ENCODE peak calls at places on chromosomes 13 and 19, in eight cellular contexts. One of them, this sample, is unnamed.

GRCh38 chr19:29269641-29270040 is 56.7 kb upstream of the UQCRFS1 start:
- DNase-seq in upper lobe of right lung: peak; percentile 22
- DNase-seq in fibroblast of lung: no peak
- DNase-seq in PC-3: no peak
- DNase-seq in adrenal gland: no peak
- DNase-seq in heart left ventricle: no peak
- DNase-seq in tibial artery: no peak
- DNase-seq in pancreas: no peak
- DNase-seq in this sample: no peak

GRCh38 chr19:46546194-46546896 is 50.7 kb upstream of the PNMA8B start:
- DNase-seq in upper lobe of right lung: peak; percentile 73
- DNase-seq in fibroblast of lung: peak; percentile 15
- DNase-seq in PC-3: peak; percentile 28
- DNase-seq in adrenal gland: peak; percentile 76
- DNase-seq in heart left ventricle: no peak
- DNase-seq in tibial artery: no peak
- DNase-seq in pancreas: peak; percentile 71
- DNase-seq in this sample: peak; percentile 77

GRCh38 chr13:27624071-27624470 is 2.4 kb downstream of the POLR1D start:
- DNase-seq in upper lobe of right lung: no peak
- DNase-seq in fibroblast of lung: no peak
- DNase-seq in PC-3: no peak
- DNase-seq in adrenal gland: no peak
- DNase-seq in heart left ventricle: no peak
- DNase-seq in tibial artery: no peak
- DNase-seq in pancreas: no peak
- DNase-seq in this sample: no peak

GRCh38 chr13:68056816-68057710 is 826.9 kb upstream of the PCDH9 start:
- DNase-seq in upper lobe of right lung: no peak
- DNase-seq in fibroblast of lung: peak; percentile 24
- DNase-seq in PC-3: peak; percentile 83
- DNase-seq in adrenal gland: no peak
- DNase-seq in heart left ventricle: no peak
- DNase-seq in tibial artery: no peak
- DNase-seq in pancreas: no peak
- DNase-seq in this sample: peak; percentile 29

GRCh38 chr13:52010890-52011689 is at the start of gene ATP7B:
- DNase-seq in upper lobe of right lung: no peak
- DNase-seq in fibroblast of lung: no peak
- DNase-seq in PC-3: no peak
- DNase-seq in adrenal gland: peak; percentile 21
- DNase-seq in heart left ventricle: peak; percentile 22
- DNase-seq in tibial artery: peak; percentile 23
- DNase-seq in pancreas: peak; percentile 30
- DNase-seq in this sample: peak; percentile 73

GRCh38 chr13:74250738-74251190 is 116.6 kb upstream of the KLF12 start:
- DNase-seq in upper lobe of right lung: no peak
- DNase-seq in fibroblast of lung: peak; percentile 42
- DNase-seq in PC-3: peak; percentile 50
- DNase-seq in adrenal gland: no peak
- DNase-seq in heart left ventricle: no peak
- DNase-seq in tibial artery: no peak
- DNase-seq in pancreas: no peak
- DNase-seq in this sample: no peak

GRCh38 chr19:19386373-19386869 is 19.1 kb upstream of the GATAD2A start:
- DNase-seq in upper lobe of right lung: no peak
- DNase-seq in fibroblast of lung: no peak
- DNase-seq in PC-3: no peak
- DNase-seq in adrenal gland: no peak
- DNase-seq in heart left ventricle: no peak
- DNase-seq in tibial artery: no peak
- DNase-seq in pancreas: no peak
- DNase-seq in this sample: peak; percentile 70

GRCh38 chr19:49155830-49156346 is 692 bp upstream of the HRC start:
- DNase-seq in upper lobe of right lung: no peak
- DNase-seq in fibroblast of lung: no peak
- DNase-seq in PC-3: no peak
- DNase-seq in adrenal gland: no peak
- DNase-seq in heart left ventricle: peak; percentile 80
- DNase-seq in tibial artery: no peak
- DNase-seq in pancreas: no peak
- DNase-seq in this sample: no peak

GRCh38 chr13:39776439-39776838 is 121.0 kb downstream of the COG6 start:
- DNase-seq in upper lobe of right lung: no peak
- DNase-seq in fibroblast of lung: peak; percentile 66
- DNase-seq in PC-3: peak; percentile 64
- DNase-seq in adrenal gland: no peak
- DNase-seq in heart left ventricle: no peak
- DNase-seq in tibial artery: no peak
- DNase-seq in pancreas: no peak
- DNase-seq in this sample: no peak

GRCh38 chr13:79525458-79525857 is 44.5 kb downstream of the NDFIP2 start:
- DNase-seq in upper lobe of right lung: no peak
- DNase-seq in fibroblast of lung: no peak
- DNase-seq in PC-3: peak; percentile 69
- DNase-seq in adrenal gland: no peak
- DNase-seq in heart left ventricle: no peak
- DNase-seq in tibial artery: no peak
- DNase-seq in pancreas: no peak
- DNase-seq in this sample: no peak

DNA sequence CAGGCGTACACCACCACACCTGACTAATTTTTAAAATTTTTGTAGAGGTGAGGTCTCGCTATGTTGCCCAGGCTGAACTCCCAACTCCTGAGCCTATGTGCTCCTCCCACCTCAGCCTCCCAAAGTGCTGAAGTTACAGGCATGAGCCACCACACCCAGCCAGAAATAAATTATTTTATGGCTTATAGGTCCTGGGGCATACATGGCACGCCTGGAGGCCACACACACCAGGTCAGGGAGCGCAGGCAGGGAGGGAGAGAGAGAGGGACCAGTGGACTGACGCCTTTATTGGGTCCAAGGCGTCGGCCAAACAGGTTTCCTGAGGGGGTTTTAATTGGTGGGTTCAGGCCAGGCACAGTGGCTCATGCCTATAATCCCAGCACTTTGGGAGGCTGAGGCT is 6.8 kb downstream of the SPIB start:
- DNase-seq in upper lobe of right lung: no peak
- DNase-seq in fibroblast of lung: no peak
- DNase-seq in PC-3: no peak
- DNase-seq in adrenal gland: no peak
- DNase-seq in heart left ventricle: no peak
- DNase-seq in tibial artery: no peak
- DNase-seq in pancreas: no peak
- DNase-seq in this sample: no peak
- H3K4me1 ChIP-seq in upper lobe of right lung: no peaks in the 10 kb centered on the region
- H3K4me1 ChIP-seq in fibroblast of lung: no peaks in the 10 kb centered on the region
- H3K4me1 ChIP-seq in PC-3: no peaks in the 10 kb centered on the region
- H3K4me1 ChIP-seq in adrenal gland: no peaks in the 10 kb centered on the region
- H3K4me1 ChIP-seq in heart left ventricle: no peaks in the 10 kb centered on the region
- H3K4me1 ChIP-seq in tibial artery: peaks cover 6% of the 10 kb centered on the region
- H3K4me1 ChIP-seq in pancreas: no peaks in the 10 kb centered on the region
- H3K4me1 ChIP-seq in this sample: no peaks in the 10 kb centered on the region

GRCh38 chr13:30373727-30374126 is 48.6 kb upstream of the UBE2L5 start:
- DNase-seq in upper lobe of right lung: no peak
- DNase-seq in fibroblast of lung: no peak
- DNase-seq in PC-3: no peak
- DNase-seq in adrenal gland: no peak
- DNase-seq in heart left ventricle: no peak
- DNase-seq in tibial artery: no peak
- DNase-seq in pancreas: no peak
- DNase-seq in this sample: no peak
- H3K4me1 ChIP-seq in upper lobe of right lung: peaks cover 20% of the 10 kb centered on the region
- H3K4me1 ChIP-seq in fibroblast of lung: no peaks in the 10 kb centered on the region
- H3K4me1 ChIP-seq in PC-3: peaks cover 15% of the 10 kb centered on the region
- H3K4me1 ChIP-seq in adrenal gland: no peaks in the 10 kb centered on the region
- H3K4me1 ChIP-seq in heart left ventricle: no peaks in the 10 kb centered on the region
- H3K4me1 ChIP-seq in tibial artery: no peaks in the 10 kb centered on the region
- H3K4me1 ChIP-seq in pancreas: no peaks in the 10 kb centered on the region
- H3K4me1 ChIP-seq in this sample: peaks cover 2% of the 10 kb centered on the region

GRCh38 chr19:43754312-43754561 is 525 bp downstream of the SMG9 start:
- DNase-seq in upper lobe of right lung: no peak
- DNase-seq in fibroblast of lung: no peak
- DNase-seq in PC-3: no peak
- DNase-seq in adrenal gland: no peak
- DNase-seq in heart left ventricle: no peak
- DNase-seq in tibial artery: no peak
- DNase-seq in pancreas: no peak
- DNase-seq in this sample: no peak

GRCh38 chr19:43752287-43752875 is 2.4 kb downstream of the SMG9 start:
- DNase-seq in upper lobe of right lung: no peak
- DNase-seq in fibroblast of lung: no peak
- DNase-seq in PC-3: no peak
- DNase-seq in adrenal gland: no peak
- DNase-seq in heart left ventricle: no peak
- DNase-seq in tibial artery: no peak
- DNase-seq in pancreas: no peak
- DNase-seq in this sample: no peak

GRCh38 chr19:43749152-43749551 is 5.6 kb downstream of the SMG9 start:
- DNase-seq in upper lobe of right lung: no peak
- DNase-seq in fibroblast of lung: no peak
- DNase-seq in PC-3: no peak
- DNase-seq in adrenal gland: no peak
- DNase-seq in heart left ventricle: no peak
- DNase-seq in tibial artery: no peak
- DNase-seq in pancreas: no peak
- DNase-seq in this sample: no peak

GRCh38 chr19:43749898-43750297 is 4.9 kb downstream of the SMG9 start:
- DNase-seq in upper lobe of right lung: no peak
- DNase-seq in fibroblast of lung: no peak
- DNase-seq in PC-3: no peak
- DNase-seq in adrenal gland: no peak
- DNase-seq in heart left ventricle: no peak
- DNase-seq in tibial artery: no peak
- DNase-seq in pancreas: no peak
- DNase-seq in this sample: no peak

DNA sequence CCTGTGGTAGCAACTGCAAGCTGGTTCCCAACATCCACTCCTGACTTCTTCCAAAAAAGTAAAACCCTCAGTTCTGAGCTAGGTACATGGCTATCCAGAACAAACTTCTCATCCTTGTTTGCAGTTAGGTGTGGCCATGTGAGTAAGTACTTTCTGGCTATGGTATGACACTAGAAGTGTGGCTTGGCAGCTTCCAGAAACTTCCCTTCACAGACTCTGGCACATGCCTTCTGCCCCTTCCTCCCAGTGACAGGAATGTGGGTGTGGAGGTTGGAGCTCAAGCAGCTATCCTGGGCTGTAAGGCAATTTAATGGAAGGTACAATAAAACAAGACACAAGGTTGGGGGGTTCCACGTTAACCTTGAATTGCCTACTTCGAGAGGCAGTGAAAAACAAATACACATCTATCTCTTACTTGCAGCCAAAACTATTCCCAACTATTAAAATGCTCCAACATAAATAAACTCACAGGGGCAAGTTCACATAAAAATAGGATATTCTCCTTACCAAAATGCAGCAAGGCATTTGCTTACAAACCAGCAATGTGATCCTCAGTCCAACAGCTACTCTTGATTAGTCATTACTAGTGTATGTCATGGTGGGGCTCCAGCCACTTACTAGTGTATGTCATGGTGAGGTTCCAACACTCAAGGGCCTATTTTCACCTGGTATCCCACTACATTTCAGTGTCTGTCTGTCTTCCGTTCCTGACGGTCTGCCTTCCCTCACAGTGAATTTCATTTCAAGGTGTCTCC is 3.1 kb downstream of the SMG9 start:
- DNase-seq in upper lobe of right lung: no peak
- DNase-seq in fibroblast of lung: no peak
- DNase-seq in PC-3: peak; percentile 34
- DNase-seq in adrenal gland: no peak
- DNase-seq in heart left ventricle: no peak
- DNase-seq in tibial artery: no peak
- DNase-seq in pancreas: no peak
- DNase-seq in this sample: no peak
- H3K4me1 ChIP-seq in upper lobe of right lung: peaks cover 18% of the 10 kb centered on the region
- H3K4me1 ChIP-seq in fibroblast of lung: peaks cover 25% of the 10 kb centered on the region
- H3K4me1 ChIP-seq in PC-3: peaks cover 40% of the 10 kb centered on the region
- H3K4me1 ChIP-seq in adrenal gland: peaks cover 33% of the 10 kb centered on the region
- H3K4me1 ChIP-seq in heart left ventricle: peaks cover 4% of the 10 kb centered on the region
- H3K4me1 ChIP-seq in tibial artery: peaks cover 25% of the 10 kb centered on the region
- H3K4me1 ChIP-seq in pancreas: no peaks in the 10 kb centered on the region
- H3K4me1 ChIP-seq in this sample: peaks cover 4% of the 10 kb centered on the region

GRCh38 chr13:98273824-98274786 is 97.0 kb upstream of the RNF113B start:
- DNase-seq in upper lobe of right lung: no peak
- DNase-seq in fibroblast of lung: peak; percentile 37
- DNase-seq in PC-3: no peak
- DNase-seq in adrenal gland: no peak
- DNase-seq in heart left ventricle: no peak
- DNase-seq in tibial artery: no peak
- DNase-seq in pancreas: no peak
- DNase-seq in this sample: no peak
- H3K4me1 ChIP-seq in upper lobe of right lung: peaks cover 10% of the 10 kb centered on the region
- H3K4me1 ChIP-seq in fibroblast of lung: peaks cover 14% of the 10 kb centered on the region
- H3K4me1 ChIP-seq in PC-3: peaks cover 5% of the 10 kb centered on the region
- H3K4me1 ChIP-seq in adrenal gland: peaks cover 35% of the 10 kb centered on the region
- H3K4me1 ChIP-seq in heart left ventricle: no peaks in the 10 kb centered on the region
- H3K4me1 ChIP-seq in tibial artery: peaks cover 25% of the 10 kb centered on the region
- H3K4me1 ChIP-seq in pancreas: peaks cover 18% of the 10 kb centered on the region
- H3K4me1 ChIP-seq in this sample: peaks cover 14% of the 10 kb centered on the region

GRCh38 chr19:44737238-44738160 is 11.0 kb upstream of the BCL3 start:
- DNase-seq in upper lobe of right lung: no peak
- DNase-seq in fibroblast of lung: no peak
- DNase-seq in PC-3: no peak
- DNase-seq in adrenal gland: peak; percentile 74
- DNase-seq in heart left ventricle: no peak
- DNase-seq in tibial artery: no peak
- DNase-seq in pancreas: peak; percentile 60
- DNase-seq in this sample: no peak

GRCh38 chr19:44738161-44738535 is 10.4 kb upstream of the BCL3 start:
- DNase-seq in upper lobe of right lung: no peak
- DNase-seq in fibroblast of lung: no peak
- DNase-seq in PC-3: no peak
- DNase-seq in adrenal gland: no peak
- DNase-seq in heart left ventricle: no peak
- DNase-seq in tibial artery: no peak
- DNase-seq in pancreas: no peak
- DNase-seq in this sample: no peak

GRCh38 chr19:44734357-44734756 is 14.2 kb upstream of the BCL3 start:
- DNase-seq in upper lobe of right lung: no peak
- DNase-seq in fibroblast of lung: no peak
- DNase-seq in PC-3: no peak
- DNase-seq in adrenal gland: no peak
- DNase-seq in heart left ventricle: no peak
- DNase-seq in tibial artery: no peak
- DNase-seq in pancreas: no peak
- DNase-seq in this sample: no peak

GRCh38 chr19:44732235-44733014 is 16.1 kb upstream of the BCL3 start:
- DNase-seq in upper lobe of right lung: no peak
- DNase-seq in fibroblast of lung: no peak
- DNase-seq in PC-3: no peak
- DNase-seq in adrenal gland: no peak
- DNase-seq in heart left ventricle: no peak
- DNase-seq in tibial artery: no peak
- DNase-seq in pancreas: no peak
- DNase-seq in this sample: no peak

GRCh38 chr19:44735011-44735410 is 13.5 kb upstream of the BCL3 start:
- DNase-seq in upper lobe of right lung: no peak
- DNase-seq in fibroblast of lung: no peak
- DNase-seq in PC-3: peak; percentile 58
- DNase-seq in adrenal gland: no peak
- DNase-seq in heart left ventricle: no peak
- DNase-seq in tibial artery: no peak
- DNase-seq in pancreas: no peak
- DNase-seq in this sample: no peak
- H3K4me1 ChIP-seq in upper lobe of right lung: peaks cover 11% of the 10 kb centered on the region
- H3K4me1 ChIP-seq in fibroblast of lung: no peaks in the 10 kb centered on the region
- H3K4me1 ChIP-seq in PC-3: peaks cover 15% of the 10 kb centered on the region
- H3K4me1 ChIP-seq in adrenal gland: peaks cover 27% of the 10 kb centered on the region
- H3K4me1 ChIP-seq in heart left ventricle: no peaks in the 10 kb centered on the region
- H3K4me1 ChIP-seq in tibial artery: peaks cover 13% of the 10 kb centered on the region
- H3K4me1 ChIP-seq in pancreas: peaks cover 11% of the 10 kb centered on the region
- H3K4me1 ChIP-seq in this sample: no peaks in the 10 kb centered on the region